ENCODE peak calls at places on chromosomes 11 and 22, in four cellular contexts. G is GM18507, T is stromal cell of bone marrow, Q is T-helper 9 cell. N is an unnamed sample.

GRCh38 chr11:66883021-66883968 is 26.4 kb downstream of the LRFN4 start:
- DNase-seq in G (no peak), T (no peak), Q (peak), N (peak)

GRCh38 chr11:68506908-68507307 is 46.4 kb downstream of the PPP6R3 start:
- DNase-seq in G (no peak), T (no peak), Q (no peak), N (no peak)

GRCh38 chr11:107587306-107587979 is 3.5 kb upstream of the ELMOD1 start:
- DNase-seq in G (no peak), T (no peak), Q (no peak), N (no peak)

GRCh38 chr11:45280449-45280848 is 5.7 kb downstream of the SYT13 start:
- DNase-seq in G (no peak), T (no peak), Q (no peak), N (no peak)

GRCh38 chr11:33885338-33886005 is 6.4 kb downstream of the LMO2 start:
- DNase-seq in G (no peak), T (no peak), Q (no peak), N (no peak)

GRCh38 chr11:83866655-83867054 is 580.5 kb upstream of the CCDC90B start:
- DNase-seq in G (no peak), T (no peak), Q (no peak), N (no peak)

GRCh38 chr11:71247551-71248250 is 4.7 kb downstream of the SHANK2 start:
- DNase-seq in G (no peak), T (no peak), Q (no peak), N (no peak)

GRCh38 chr11:123822591-123822990 is 16.4 kb upstream of the OR6M1 start:
- DNase-seq in G (no peak), T (no peak), Q (no peak), N (no peak)

GRCh38 chr11:29336727-29337212 is 680.1 kb downstream of the KCNA4 start:
- DNase-seq in G (no peak), T (peak), Q (no peak), N (no peak)

GRCh38 chr11:45922425-45923082 is at the start of gene LARGE2:
- DNase-seq in G (no peak), T (no peak), Q (no peak), N (peak)

GRCh38 chr11:46277623-46278386 is at the start of gene CREB3L1:
- DNase-seq in G (no peak), T (no peak), Q (no peak), N (no peak)

GRCh38 chr11:123308077-123308476 is 113.0 kb upstream of the CLMP start:
- DNase-seq in G (no peak), T (peak), Q (no peak), N (peak)

GRCh38 chr11:3093281-3094191 is 36.3 kb upstream of the CARS1 start:
- DNase-seq in G (no peak), T (no peak), Q (no peak), N (no peak)

GRCh38 chr11:68584097-68584496 is 100.2 kb upstream of the GAL start:
- DNase-seq in G (peak), T (no peak), Q (peak), N (no peak)

GRCh38 chr22:50627452-50627913 is 469 bp downstream of the ARSA start:
- DNase-seq in G (no peak), T (no peak), Q (no peak), N (no peak)